ENCODE peak calls at places on chromosomes 3 and 15, in ten cellular contexts. C, Y, U, Z, K, B, Q, V, D and S are unnamed samples.

GRCh38 chr3:37703633-37704032 is 158.0 kb upstream of the CTDSPL start:
- DNase-seq in C (no peak), Q (no peak), Y (no peak), K (no peak), D (no peak), Z (no peak), U (no peak), B (no peak), V (no peak), S (no peak)

GRCh38 chr15:66193066-66193465 is 60.5 kb downstream of the MEGF11 start:
- DNase-seq in B (no peak), C (peak), Z (no peak), D (no peak), V (no peak), Y (no peak), U (no peak), Q (no peak), K (no peak), S (no peak)

GRCh38 chr15:73599934-73600333 is 33.3 kb downstream of the NPTN start:
- DNase-seq in Y (no peak), Q (no peak), B (no peak), C (peak), D (no peak), U (no peak), Z (no peak), V (no peak), K (no peak), S (no peak)

GRCh38 chr3:120853416-120853815 is 54.6 kb upstream of the STXBP5L start:
- DNase-seq in V (no peak), Z (no peak), Q (no peak), B (no peak), D (no peak), K (no peak), U (no peak), Y (no peak), C (no peak), S (no peak)

GRCh38 chr3:98778383-98778782 is 15.2 kb downstream of the ST3GAL6 start:
- DNase-seq in Q (peak), C (no peak), U (no peak), Y (no peak), B (no peak), K (no peak), Z (no peak), D (no peak), V (no peak), S (no peak)

GRCh38 chr3:89113344-89113743 is 5.9 kb downstream of the EPHA3 start:
- DNase-seq in Y (no peak), V (no peak), B (no peak), D (no peak), C (no peak), Q (no peak), U (no peak), K (no peak), Z (no peak), S (no peak)

GRCh38 chr15:92384391-92384790 is 9.3 kb upstream of the ST8SIA2 start:
- DNase-seq in Q (no peak), K (no peak), V (no peak), Z (no peak), D (no peak), C (no peak), U (no peak), B (no peak), Y (peak), S (no peak)

GRCh38 chr3:75224419-75224818 is 439.7 kb upstream of the FRG2C start:
- DNase-seq in C (no peak), Q (no peak), K (no peak), D (no peak), B (no peak), V (no peak), Z (no peak), Y (no peak), U (no peak), S (no peak)

GRCh38 chr3:16906679-16907078 is 21.9 kb downstream of the PLCL2 start:
- DNase-seq in Q (no peak), U (no peak), D (no peak), B (no peak), C (peak), V (no peak), K (no peak), Z (no peak), Y (no peak), S (peak)

GRCh38 chr3:38579551-38580449 is 69.7 kb downstream of the SCN5A start:
- DNase-seq in Q (no peak), Z (no peak), Y (no peak), V (peak), C (no peak), D (peak), K (peak), B (peak), U (no peak), S (peak)

GRCh38 chr3:126900859-126901540 is 81.9 kb upstream of the PLXNA1 start:
- DNase-seq in C (no peak), K (no peak), B (no peak), D (no peak), Z (no peak), Q (no peak), U (no peak), Y (no peak), V (no peak), S (no peak)

GRCh38 chr3:45011756-45012441 is 14.2 kb upstream of the CLEC3B start:
- DNase-seq in C (peak), V (peak), Z (peak), Q (no peak), D (no peak), B (peak), Y (no peak), K (peak), U (no peak), S (peak)

GRCh38 chr3:52253314-52254260 is 8.0 kb downstream of the PPM1M start:
- DNase-seq in C (no peak), U (no peak), V (peak), Z (no peak), K (no peak), D (peak), B (peak), Q (peak), Y (no peak), S (no peak)

GRCh38 chr15:58870451-58870850 is 63.0 kb downstream of the SLTM start:
- DNase-seq in Q (peak), U (no peak), B (no peak), Z (no peak), V (no peak), D (no peak), Y (no peak), C (peak), K (no peak), S (peak)

GRCh38 chr3:188631291-188632010 is 477.5 kb downstream of the LPP start:
- DNase-seq in Q (no peak), Z (no peak), U (no peak), C (peak), K (no peak), D (no peak), V (no peak), B (no peak), Y (no peak), S (peak)

GRCh38 chr3:78041486-78041885 is 1001.6 kb downstream of the ROBO2 start:
- DNase-seq in D (no peak), V (no peak), Q (no peak), U (no peak), Z (no peak), B (no peak), Y (no peak), C (no peak), K (no peak), S (no peak)

GRCh38 chr15:70278644-70279043 is 180.9 kb upstream of the TLE3 start:
- DNase-seq in C (no peak), Z (no peak), B (no peak), Y (no peak), D (peak), K (peak), Q (no peak), V (peak), U (no peak), S (no peak)

GRCh38 chr3:44240061-44240460 is 1.6 kb upstream of the TOPAZ1 start:
- DNase-seq in C (no peak), U (no peak), D (no peak), Q (no peak), K (no peak), Y (no peak), Z (no peak), B (no peak), V (no peak), S (no peak)

GRCh38 chr3:187558990-187559389 is 111.2 kb downstream of the SST start:
- DNase-seq in B (no peak), V (no peak), U (no peak), Z (no peak), D (no peak), Y (no peak), Q (no peak), K (no peak), C (no peak), S (no peak)

GRCh38 chr3:46566040-46566631 is at the start of gene LRRC2:
- DNase-seq in B (no peak), Z (peak), K (peak), V (peak), C (peak), Y (peak), U (no peak), D (no peak), Q (no peak), S (peak)

GRCh38 chr3:30439451-30440053 is 166.8 kb upstream of the TGFBR2 start:
- DNase-seq in D (no peak), C (no peak), Y (no peak), Z (no peak), B (no peak), Q (no peak), K (no peak), V (no peak), U (no peak), S (no peak)

GRCh38 chr3:55879901-55880331 is 392.8 kb upstream of the WNT5A start:
- DNase-seq in C (no peak), Y (no peak), V (no peak), U (no peak), D (no peak), Q (no peak), K (no peak), Z (no peak), B (no peak), S (no peak)

GRCh38 chr3:116281313-116282143 is 163.8 kb downstream of the LSAMP start:
- DNase-seq in D (no peak), Q (no peak), K (no peak), C (no peak), B (no peak), Y (no peak), Z (no peak), V (no peak), U (no peak), S (no peak)

GRCh38 chr15:43985976-43986375 is 159.2 kb downstream of the WDR76 start:
- DNase-seq in Z (no peak), D (no peak), Y (no peak), V (no peak), K (no peak), Q (no peak), B (no peak), U (no peak), C (no peak), S (no peak)

GRCh38 chr3:105686324-105686897 is 182.4 kb downstream of the CBLB start:
- DNase-seq in B (no peak), U (no peak), K (no peak), Z (no peak), Q (no peak), V (no peak), D (no peak), Y (peak), C (peak), S (peak)

GRCh38 chr15:88663216-88663615 is 24.4 kb downstream of the ISG20 start:
- DNase-seq in V (no peak), C (no peak), D (no peak), Q (no peak), K (no peak), Z (no peak), Y (no peak), U (no peak), B (no peak), S (peak)

GRCh38 chr3:16550305-16550675 is 36.8 kb upstream of the RFTN1 start:
- DNase-seq in Z (no peak), Y (no peak), C (no peak), D (no peak), B (no peak), V (no peak), K (no peak), Q (no peak), U (no peak), S (no peak)

GRCh38 chr3:66428733-66429132 is 72.1 kb downstream of the LRIG1 start:
- DNase-seq in U (no peak), Z (peak), V (no peak), D (no peak), Y (no peak), Q (no peak), K (peak), C (peak), B (no peak), S (peak)

GRCh38 chr3:122564155-122564912 is at the start of the genes DTX3L and PARP9:
- DNase-seq in B (peak), Q (peak), C (peak), K (peak), Z (peak), Y (peak), U (peak), V (peak), D (peak), S (peak)

GRCh38 chr15:69463182-69463756 is 10.7 kb downstream of the RPLP1 start:
- DNase-seq in K (no peak), D (no peak), Z (no peak), U (no peak), C (no peak), Q (no peak), Y (no peak), V (no peak), B (no peak), S (no peak)

GRCh38 chr15:43702174-43702573 is 8.5 kb downstream of the CKMT1A start:
- DNase-seq in C (no peak), B (no peak), U (no peak), Z (no peak), D (no peak), Y (no peak), Q (no peak), K (no peak), V (no peak), S (no peak)

GRCh38 chr15:68982976-68983550 is 31.4 kb upstream of the NOX5 start:
- DNase-seq in D (no peak), V (no peak), Q (no peak), Z (no peak), C (no peak), B (no peak), U (no peak), K (no peak), Y (no peak), S (no peak)

GRCh38 chr3:177427096-177427495 is 229.8 kb upstream of the TBL1XR1 start:
- DNase-seq in Z (no peak), U (no peak), B (no peak), C (no peak), K (no peak), Q (no peak), V (no peak), Y (no peak), D (peak), S (no peak)

GRCh38 chr15:64503197-64503596 is 42.8 kb downstream of the ZNF609 start:
- DNase-seq in Q (peak), C (peak), V (no peak), K (no peak), Y (no peak), Z (peak), D (no peak), U (no peak), B (no peak), S (peak)

GRCh38 chr3:118445036-118445435 is 589.6 kb downstream of the IGSF11 start:
- DNase-seq in D (no peak), Y (no peak), K (no peak), U (no peak), Q (no peak), V (no peak), Z (no peak), C (no peak), B (no peak), S (no peak)

GRCh38 chr3:142946861-142947260 is 16.6 kb downstream of the PAQR9 start:
- DNase-seq in K (no peak), D (no peak), V (no peak), U (no peak), B (no peak), Y (no peak), Q (no peak), C (no peak), Z (no peak), S (no peak)

GRCh38 chr15:81016253-81017068 is 15.7 kb downstream of the TLNRD1 start:
- DNase-seq in Y (no peak), Z (no peak), D (no peak), U (no peak), B (no peak), K (no peak), C (no peak), Q (no peak), V (no peak), S (peak)

GRCh38 chr15:38996111-38996541 is 431.5 kb upstream of the RASGRP1 start:
- DNase-seq in Y (no peak), V (no peak), K (no peak), D (no peak), U (no peak), Z (no peak), B (no peak), C (peak), Q (no peak), S (peak)

DNA sequence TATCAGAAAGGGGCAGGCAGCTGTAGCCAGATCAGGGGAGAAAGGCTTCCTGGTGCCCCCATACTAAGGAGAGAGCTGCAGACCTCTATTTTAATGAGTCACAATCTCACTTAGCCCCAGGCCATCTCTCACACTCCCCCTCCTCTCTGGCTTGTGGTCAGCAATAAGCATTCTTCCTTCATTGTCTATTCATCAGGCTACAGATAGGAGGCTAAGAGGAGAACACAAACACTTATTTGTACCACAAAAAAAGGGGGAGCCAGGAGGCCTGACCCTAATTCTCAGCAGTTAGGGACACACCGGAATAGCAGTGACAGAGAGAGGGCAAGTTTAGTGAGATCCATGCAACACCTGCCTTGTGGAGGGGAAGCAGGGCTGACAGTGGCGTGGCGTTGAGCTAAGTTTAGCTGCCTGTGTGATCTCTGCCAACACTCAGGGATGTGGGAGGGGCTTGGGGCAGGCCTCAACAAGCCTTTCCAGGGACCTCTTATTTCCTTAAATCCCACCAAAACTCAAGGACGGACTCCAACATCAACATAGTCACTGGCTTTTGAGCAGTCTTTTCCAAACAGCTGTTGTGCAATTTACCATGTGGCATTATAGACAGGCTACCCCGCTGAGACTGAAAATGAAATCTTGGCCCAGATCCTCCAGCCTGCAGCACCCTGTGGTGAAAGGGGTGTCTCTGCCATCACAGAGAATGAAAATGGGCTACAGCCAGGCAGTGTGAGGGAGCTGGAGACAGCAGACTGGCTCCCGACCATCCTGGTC is 191.9 kb upstream of the TSC22D2 start:
- DNase-seq in B (no peak), Y (peak), U (peak), D (no peak), C (no peak), Q (no peak), K (peak), V (no peak), Z (no peak), S (peak)
- TF ChIP-seq CTCF in B (no peak), Y (no peak), U (no peak), D (no peak), C (peak), Q (no peak), K (no peak), V (no peak), Z (no peak), S (peak)

GRCh38 chr15:77821188-77821958 is 188.7 kb upstream of the LINGO1 start:
- DNase-seq in Y (peak), Q (peak), K (peak), D (no peak), V (no peak), U (peak), B (no peak), C (peak), Z (no peak), S (peak)

GRCh38 chr15:77819271-77819806 is 186.6 kb upstream of the LINGO1 start:
- DNase-seq in D (no peak), Q (no peak), K (no peak), C (no peak), U (no peak), Y (peak), V (no peak), B (no peak), Z (no peak), S (no peak)

GRCh38 chr15:77818484-77819270 is 186.0 kb upstream of the LINGO1 start:
- DNase-seq in Q (no peak), C (no peak), U (no peak), D (no peak), Z (no peak), K (no peak), Y (peak), V (no peak), B (no peak), S (no peak)

GRCh38 chr15:77821959-77822256 is 189.2 kb upstream of the LINGO1 start:
- DNase-seq in B (no peak), Q (no peak), U (no peak), V (no peak), Z (no peak), D (no peak), C (no peak), Y (no peak), K (no peak), S (no peak)

GRCh38 chr15:77819841-77820728 is 187.4 kb upstream of the LINGO1 start:
- DNase-seq in U (peak), D (no peak), C (no peak), V (no peak), K (peak), B (no peak), Q (no peak), Z (no peak), Y (peak), S (no peak)
- TF ChIP-seq CTCF in U (peak), D (no peak), C (peak), V (no peak), K (no peak), B (no peak), Q (no peak), Z (no peak), Y (peak), S (peak)

GRCh38 chr3:172154768-172155649 is 115.6 kb downstream of the FNDC3B start:
- DNase-seq in Y (no peak), V (no peak), D (no peak), C (no peak), K (no peak), B (no peak), Q (no peak), U (no peak), Z (no peak), S (peak)
- TF ChIP-seq CTCF in Y (no peak), V (no peak), D (no peak), C (no peak), K (no peak), B (no peak), Q (no peak), U (no peak), Z (no peak), S (no peak)

GRCh38 chr3:170117134-170117533 is 64.4 kb downstream of the PHC3 start:
- DNase-seq in K (no peak), Q (no peak), B (no peak), U (no peak), Y (peak), Z (no peak), V (no peak), D (no peak), C (peak), S (no peak)
- TF ChIP-seq CTCF in K (no peak), Q (no peak), B (no peak), U (peak), Y (peak), Z (no peak), V (no peak), D (no peak), C (peak), S (peak)

DNA sequence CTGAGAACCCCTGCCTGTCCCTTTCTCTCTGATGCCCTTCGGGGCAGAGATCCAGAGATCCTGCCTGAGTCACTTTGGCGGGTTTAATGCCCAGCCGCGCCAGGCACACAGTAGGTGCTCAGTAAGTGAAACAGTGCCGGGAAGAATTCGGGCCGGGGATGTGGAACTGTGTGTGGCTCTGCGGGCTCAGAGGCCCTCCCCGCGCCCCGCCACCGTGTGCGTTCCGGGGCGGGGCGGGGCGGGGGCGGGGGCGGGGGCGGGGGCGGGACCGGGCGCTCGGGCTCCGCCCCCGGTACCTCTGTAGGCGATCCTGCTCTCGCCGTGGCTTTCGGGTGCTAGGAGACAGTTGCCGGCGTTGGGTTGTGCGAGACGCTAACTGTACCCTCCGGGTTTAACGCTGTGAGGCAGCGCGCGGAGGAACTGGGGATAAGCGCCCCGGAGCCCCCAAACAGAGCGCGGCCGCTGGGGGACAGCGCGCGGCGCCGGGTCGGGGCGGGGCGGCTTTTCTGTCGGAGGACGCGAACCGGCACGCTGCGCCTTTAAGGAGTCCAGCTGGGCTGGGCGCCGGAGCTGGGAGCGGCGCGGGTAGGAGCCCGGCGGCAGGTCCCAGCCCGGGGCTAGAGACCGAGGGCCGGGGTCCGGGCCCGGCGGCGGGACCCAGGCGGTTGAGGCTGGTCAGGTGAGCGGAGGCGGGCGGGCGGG is at the start of gene ABHD6:
- DNase-seq in V (peak), C (peak), Z (peak), B (peak), K (peak), Q (peak), Y (peak), D (peak), U (peak), S (peak)
- TF ChIP-seq CTCF in V (no peak), C (no peak), Z (peak), B (no peak), K (no peak), Q (no peak), Y (peak), D (peak), U (peak), S (peak)

GRCh38 chr3:128011140-128011539 is 41.1 kb upstream of the SEC61A1 start:
- DNase-seq in Q (no peak), V (peak), U (peak), C (no peak), Z (no peak), B (peak), Y (peak), K (no peak), D (no peak), S (peak)
- TF ChIP-seq CTCF in Q (no peak), V (peak), U (peak), C (peak), Z (no peak), B (peak), Y (peak), K (no peak), D (no peak), S (peak)